ENCODE peak calls at places on chromosomes 12 and 14, in five cellular contexts. W is AG09319, F is nephron progenitor cell, I is H7, V is Right ventricle myocardium superior. X is an unnamed sample.
A peak's percentile ranks its signal among the peaks of the same experiment; 100 is the strongest.

GRCh38 chr14:90681889-90682429 is 134.3 kb downstream of the TTC7B start:
- DNase-seq in F (no peak), W (no peak), V (no peak), I (no peak), X (no peak)

GRCh38 chr14:106875503-106875902 is 1349.1 kb downstream of the TMEM121 start:
- DNase-seq in I (no peak), V (no peak), W (no peak), F (no peak), X (no peak)

GRCh38 chr12:46401703-46402102 is 29.1 kb upstream of the SLC38A2 start:
- DNase-seq in I (no peak), W (no peak), V (peak; percentile 57), F (no peak), X (peak; percentile 45)

GRCh38 chr14:28157887-28158791 is 608.4 kb upstream of the FOXG1 start:
- DNase-seq in F (no peak), V (peak; percentile 24), W (no peak), I (peak; percentile 10), X (no peak)

GRCh38 chr14:94143239-94143638 is 13.8 kb upstream of the IFI27L2 start:
- DNase-seq in W (no peak), I (peak; percentile 54), V (no peak), F (peak; percentile 20), X (peak; percentile 23)

GRCh38 chr12:104736307-104736706 is 221.8 kb downstream of the SLC41A2 start:
- DNase-seq in F (no peak), W (peak; percentile 78), V (no peak), I (no peak), X (no peak)

GRCh38 chr12:25756974-25757665 is 201.4 kb upstream of the RASSF8 start:
- DNase-seq in I (no peak), V (no peak), F (no peak), W (no peak), X (peak; percentile 5)

GRCh38 chr12:58764100-58764953 is 156.0 kb downstream of the LRIG3 start:
- DNase-seq in V (no peak), W (no peak), I (no peak), F (peak; percentile 11), X (peak; percentile 70)

GRCh38 chr12:31664038-31664437 is 4.5 kb downstream of the ETFBKMT start:
- DNase-seq in I (no peak), F (no peak), W (no peak), V (no peak), X (no peak)

GRCh38 chr14:77181603-77182437 is at the start of gene TMEM63C:
- DNase-seq in V (no peak), F (peak; percentile 83), W (no peak), I (peak; percentile 98), X (peak; percentile 97)

GRCh38 chr12:24853588-24853987 is 95.3 kb downstream of the BCAT1 start:
- DNase-seq in W (no peak), V (no peak), I (no peak), F (no peak), X (no peak)

GRCh38 chr12:7460375-7461259 is 16.7 kb upstream of the CD163L1 start:
- DNase-seq in W (peak; percentile 10), V (peak; percentile 51), F (peak; percentile 69), I (peak; percentile 49), X (peak; percentile 72)

GRCh38 chr12:76883151-76883550 is 4.3 kb upstream of the CSRP2 start:
- DNase-seq in I (peak; percentile 43), F (no peak), V (no peak), W (no peak), X (peak; percentile 36)

GRCh38 chr14:105505101-105505500 is 14.1 kb downstream of the TEDC1 start:
- DNase-seq in V (peak; percentile 33), F (no peak), W (no peak), I (peak; percentile 61), X (no peak)

GRCh38 chr14:89963288-89963978 is 7.7 kb downstream of the TDP1 start:
- DNase-seq in I (no peak), V (no peak), F (no peak), W (no peak), X (no peak)

GRCh38 chr12:88693837-88694445 is 113.7 kb upstream of the KITLG start:
- DNase-seq in F (no peak), I (no peak), V (no peak), W (no peak), X (no peak)

GRCh38 chr12:26845984-26846383 is 13.0 kb upstream of the ITPR2 start:
- DNase-seq in W (peak; percentile 69), I (no peak), F (no peak), V (no peak), X (peak; percentile 33)

GRCh38 chr14:77084991-77085390 is 13.1 kb upstream of the CIPC start:
- DNase-seq in F (no peak), W (no peak), I (no peak), V (no peak), X (no peak)

GRCh38 chr14:55180434-55180833 is 11.0 kb downstream of the DLGAP5 start:
- DNase-seq in W (no peak), I (no peak), V (no peak), F (no peak), X (no peak)

GRCh38 chr14:72049462-72049861 is 117.2 kb downstream of the RGS6 start:
- DNase-seq in V (no peak), F (no peak), W (no peak), I (no peak), X (no peak)

GRCh38 chr12:2992724-2993123 is 33.5 kb downstream of the TEAD4 start:
- DNase-seq in I (no peak), F (no peak), V (no peak), W (no peak), X (no peak)

GRCh38 chr12:9731797-9732196 is 1.1 kb downstream of the CLECL1 start:
- DNase-seq in F (no peak), V (no peak), I (no peak), W (no peak), X (no peak)

GRCh38 chr12:56188116-56188785 is 1.0 kb downstream of the SMARCC2 start:
- DNase-seq in W (no peak), V (no peak), I (no peak), F (peak; percentile 13), X (peak; percentile 34)

GRCh38 chr12:65171870-65172269 is 2.5 kb downstream of the LEMD3 start:
- DNase-seq in V (no peak), I (no peak), F (no peak), W (no peak), X (no peak)

GRCh38 chr14:29580763-29581162 is 346.9 kb downstream of the PRKD1 start:
- DNase-seq in F (no peak), I (no peak), V (no peak), W (no peak), X (no peak)

GRCh38 chr12:49974231-49974675 is 1.5 kb downstream of the AQP6 start:
- DNase-seq in I (peak; percentile 81), V (peak; percentile 84), F (peak; percentile 58), W (peak; percentile 39), X (peak; percentile 88)

GRCh38 chr12:88303335-88303734 is 161.2 kb downstream of the TMTC3 start:
- DNase-seq in W (no peak), V (no peak), F (no peak), I (no peak), X (no peak)

GRCh38 chr12:29503283-29503682 is 5.8 kb upstream of the OVCH1 start:
- DNase-seq in F (no peak), V (no peak), W (no peak), I (no peak), X (no peak)

GRCh38 chr14:51869426-51870113 is 9.2 kb downstream of the GNG2 start:
- DNase-seq in W (no peak), F (no peak), I (no peak), V (no peak), X (no peak)

GRCh38 chr14:38143651-38144505 is 63.8 kb upstream of the SSTR1 start:
- DNase-seq in F (no peak), I (no peak), W (peak; percentile 18), V (no peak), X (no peak)

GRCh38 chr14:101719708-101720107 is 41.8 kb upstream of the PPP2R5C start:
- DNase-seq in W (no peak), F (no peak), V (no peak), I (peak; percentile 69), X (peak; percentile 85)

GRCh38 chr14:102215071-102215470 is 75.4 kb downstream of the WDR20 start:
- DNase-seq in I (peak; percentile 13), V (no peak), F (no peak), W (peak; percentile 18), X (no peak)

GRCh38 chr14:71541973-71542730 is 390.1 kb upstream of the RGS6 start:
- DNase-seq in W (no peak), F (no peak), I (no peak), V (no peak), X (no peak)

GRCh38 chr14:31505411-31505810 is 17.6 kb upstream of the GPR33 start:
- DNase-seq in V (no peak), W (no peak), F (no peak), I (no peak), X (peak; percentile 7)

GRCh38 chr12:123269395-123269892 is 2.2 kb downstream of the CDK2AP1 start:
- DNase-seq in F (peak; percentile 80), V (peak; percentile 86), I (peak; percentile 95), W (peak; percentile 52), X (peak; percentile 95)